ENCODE peak calls at places on chromosomes 4 and X, in eight cellular contexts. J is colonic mucosa, N is PC-3, D is heart right ventricle, X is iPS DF 6.9, H is AG04450, M is left ventricle myocardium inferior, Y is osteoblast. P is an unnamed sample. For H3K9me3, the result is how much of the 10 kb centered on the place peaks cover.

GRCh38 chr4:48910511-48910910 is 3.9 kb upstream of the OCIAD2 start:
- DNase-seq in J (no peak), N (no peak), D (no peak), X (no peak), H (no peak), M (no peak), Y (no peak), P (no peak)

GRCh38 chr4:38574559-38575333 is 89.3 kb upstream of the KLF3 start:
- DNase-seq in J (peak), N (no peak), D (no peak), X (no peak), H (no peak), M (no peak), Y (no peak), P (peak)

GRCh38 chr4:134691915-134692314 is 490.3 kb upstream of the PABPC4L start:
- DNase-seq in J (no peak), N (peak), D (no peak), X (no peak), H (no peak), M (no peak), Y (no peak), P (no peak)

GRCh38 chr4:74028504-74028903 is 10.0 kb downstream of the CXCL3 start:
- DNase-seq in J (no peak), N (no peak), D (no peak), X (no peak), H (no peak), M (no peak), Y (no peak), P (no peak)

GRCh38 chrX:131671714-131672113 is 127.8 kb downstream of the OR13H1 start:
- DNase-seq in J (no peak), N (no peak), D (no peak), X (no peak), H (no peak), M (no peak), Y (no peak), P (no peak)

GRCh38 chr4:3677671-3678070 is 88.5 kb upstream of the ADRA2C start:
- DNase-seq in J (no peak), N (no peak), D (no peak), X (no peak), H (no peak), M (no peak), Y (no peak), P (no peak)

GRCh38 chrX:38052096-38052495 is 45.7 kb downstream of the SYTL5 start:
- DNase-seq in J (no peak), N (peak), D (no peak), X (no peak), H (peak), M (no peak), Y (no peak), P (no peak)

GRCh38 chrX:10017866-10018265 is 50.7 kb downstream of the CLDN34 start:
- DNase-seq in J (peak), N (peak), D (no peak), X (no peak), H (no peak), M (no peak), Y (peak), P (peak)

GRCh38 chrX:134172588-134173259 is 64.3 kb upstream of the CCDC160 start:
- DNase-seq in J (no peak), N (no peak), D (peak), X (no peak), H (no peak), M (peak), Y (peak), P (peak)

GRCh38 chr4:112287258-112287873 is 1.7 kb upstream of the TIFA start:
- DNase-seq in J (no peak), N (no peak), D (no peak), X (no peak), H (no peak), M (no peak), Y (no peak), P (peak)

GRCh38 chr4:142435599-142436235 is 410.4 kb downstream of the INPP4B start:
- DNase-seq in J (no peak), N (no peak), D (no peak), X (peak), H (no peak), M (no peak), Y (no peak), P (no peak)

GRCh38 chrX:44080083-44080482 is 106.9 kb upstream of the NDP start:
- DNase-seq in J (no peak), N (no peak), D (no peak), X (no peak), H (no peak), M (no peak), Y (no peak), P (no peak)

GRCh38 chr4:40305329-40306193 is 29.6 kb upstream of the CHRNA9 start:
- DNase-seq in J (no peak), N (no peak), D (no peak), X (no peak), H (no peak), M (no peak), Y (no peak), P (no peak)

GRCh38 chr4:124710911-124711310 is 1.6 kb downstream of the ANKRD50 start:
- DNase-seq in J (peak), N (no peak), D (no peak), X (no peak), H (no peak), M (no peak), Y (no peak), P (peak)

GRCh38 chrX:18353931-18354368 is 538 bp downstream of the SCML2 start:
- DNase-seq in J (peak), N (peak), D (peak), X (no peak), H (no peak), M (no peak), Y (no peak), P (no peak)

GRCh38 chr4:1239141-1239948 is 9.6 kb downstream of the CTBP1 start:
- DNase-seq in J (no peak), N (no peak), D (peak), X (no peak), H (no peak), M (peak), Y (peak), P (no peak)

GRCh38 chr4:158949094-158949493 is 153.8 kb upstream of the RAPGEF2 start:
- DNase-seq in J (no peak), N (peak), D (no peak), X (no peak), H (no peak), M (no peak), Y (no peak), P (peak)

GRCh38 chr4:125041372-125041930 is 273.3 kb upstream of the FAT4 start:
- DNase-seq in J (no peak), N (no peak), D (no peak), X (no peak), H (no peak), M (no peak), Y (no peak), P (no peak)

GRCh38 chr4:119728692-119729593 is 100.3 kb upstream of the PDE5A start:
- DNase-seq in J (no peak), N (peak), D (no peak), X (no peak), H (no peak), M (no peak), Y (no peak), P (no peak)

GRCh38 chr4:14028862-14029261 is 401.3 kb upstream of the BOD1L1 start:
- DNase-seq in J (no peak), N (no peak), D (peak), X (no peak), H (no peak), M (peak), Y (no peak), P (no peak)

GRCh38 chr4:3786196-3786869 is 20.1 kb downstream of the ADRA2C start:
- DNase-seq in J (peak), N (peak), D (no peak), X (no peak), H (no peak), M (no peak), Y (peak), P (peak)

GRCh38 chr4:175421506-175421905 is 390.6 kb downstream of the GPM6A start:
- DNase-seq in J (no peak), N (peak), D (no peak), X (no peak), H (no peak), M (no peak), Y (peak), P (no peak)

GRCh38 chr4:46329118-46329976 is 60.6 kb downstream of the GABRA2 start:
- DNase-seq in J (peak), N (peak), D (no peak), X (peak), H (peak), M (no peak), Y (no peak), P (peak)

GRCh38 chr4:150033937-150034336 is 44.3 kb upstream of the DCLK2 start:
- DNase-seq in J (peak), N (peak), D (no peak), X (no peak), H (peak), M (no peak), Y (no peak), P (peak)

GRCh38 chr4:116599859-116600258 is 485.5 kb downstream of the TRAM1L1 start:
- DNase-seq in J (no peak), N (no peak), D (no peak), X (peak), H (no peak), M (no peak), Y (no peak), P (no peak)

GRCh38 chr4:6855692-6856297 is 53.8 kb upstream of the TBC1D14 start:
- DNase-seq in J (no peak), N (peak), D (no peak), X (no peak), H (peak), M (no peak), Y (peak), P (peak)

DNA sequence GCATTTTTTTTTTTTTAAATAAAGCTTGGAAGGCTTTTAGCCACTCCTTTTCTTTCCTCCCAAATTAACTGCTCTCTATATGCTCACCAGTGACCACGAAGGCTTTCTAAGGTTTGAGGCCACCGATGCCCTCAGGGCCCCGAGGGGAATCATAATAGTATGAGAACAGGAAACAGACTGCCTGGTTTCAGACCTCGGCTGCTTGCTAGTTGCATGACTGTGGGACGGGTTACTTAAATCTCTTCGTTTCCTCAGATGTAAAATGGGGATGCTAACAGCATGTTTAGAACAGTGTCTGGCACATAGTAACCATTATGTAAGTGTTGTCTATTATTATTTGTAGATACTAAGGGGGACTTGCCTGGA is 3.6 kb downstream of the LINC00632 start:
- DNase-seq in J (no peak), N (no peak), D (no peak), X (no peak), H (no peak), M (no peak), Y (no peak), P (no peak)
- H3K4me3 ChIP-seq in J (no peak), N (peak), D (peak), X (no peak), H (no peak), M (peak), Y (no peak), P (no peak)

GRCh38 chrX:154092371-154092770 is 5.1 kb downstream of the MECP2 start:
- DNase-seq in J (no peak), N (no peak), D (no peak), X (no peak), H (no peak), M (no peak), Y (no peak), P (no peak)

GRCh38 chrX:154091678-154092077 is 5.8 kb downstream of the MECP2 start:
- DNase-seq in J (no peak), N (no peak), D (no peak), X (no peak), H (no peak), M (no peak), Y (no peak), P (no peak)

GRCh38 chrX:154096140-154097002 is 1.1 kb downstream of the MECP2 start:
- DNase-seq in J (no peak), N (peak), D (peak), X (no peak), H (no peak), M (peak), Y (peak), P (peak)

GRCh38 chrX:154094833-154095232 is 2.7 kb downstream of the MECP2 start:
- DNase-seq in J (no peak), N (no peak), D (no peak), X (no peak), H (no peak), M (no peak), Y (no peak), P (no peak)

GRCh38 chrX:154093965-154094364 is 3.6 kb downstream of the MECP2 start:
- DNase-seq in J (no peak), N (no peak), D (no peak), X (no peak), H (no peak), M (no peak), Y (no peak), P (no peak)
- H3K27ac ChIP-seq in J (no peak), N (no peak), D (no peak), X (no peak), H (no peak), M (no peak), Y (no peak), P (no peak)

GRCh38 chr4:19832388-19832787 is 419.3 kb upstream of the SLIT2 start:
- DNase-seq in J (no peak), N (peak), D (no peak), X (no peak), H (no peak), M (no peak), Y (no peak), P (no peak)

GRCh38 chr4:19835429-19835828 is 416.3 kb upstream of the SLIT2 start:
- DNase-seq in J (no peak), N (no peak), D (no peak), X (no peak), H (no peak), M (no peak), Y (no peak), P (no peak)

GRCh38 chr4:19831644-19832285 is 419.9 kb upstream of the SLIT2 start:
- DNase-seq in J (no peak), N (peak), D (no peak), X (no peak), H (peak), M (no peak), Y (peak), P (no peak)
- H3K9me3 ChIP-seq in J (under half), N (under half), D (under half), X (under half), H (under half), M (under half), Y (under half), P (under half)

GRCh38 chr4:123020285-123020684 is 97.9 kb upstream of the NUDT6 start:
- DNase-seq in J (no peak), N (no peak), D (no peak), X (no peak), H (no peak), M (no peak), Y (no peak), P (no peak)

GRCh38 chr4:123023647-123024046 is 101.2 kb upstream of the NUDT6 start:
- DNase-seq in J (no peak), N (no peak), D (no peak), X (no peak), H (no peak), M (no peak), Y (no peak), P (no peak)

GRCh38 chr4:123024710-123025109 is 102.3 kb upstream of the NUDT6 start:
- DNase-seq in J (no peak), N (no peak), D (no peak), X (no peak), H (no peak), M (no peak), Y (no peak), P (no peak)

GRCh38 chr4:123025398-123025797 is 103.0 kb upstream of the NUDT6 start:
- DNase-seq in J (no peak), N (no peak), D (no peak), X (no peak), H (no peak), M (no peak), Y (no peak), P (no peak)
- H3K4me3 ChIP-seq in J (no peak), N (no peak), D (no peak), X (no peak), H (no peak), M (no peak), Y (no peak), P (no peak)

GRCh38 chrX:129932792-129933321 is 26.9 kb downstream of the UTP14A start:
- DNase-seq in J (peak), N (peak), D (peak), X (no peak), H (no peak), M (peak), Y (peak), P (peak)

GRCh38 chrX:129932137-129932791 is 26.3 kb downstream of the UTP14A start:
- DNase-seq in J (peak), N (peak), D (peak), X (no peak), H (peak), M (peak), Y (peak), P (peak)

GRCh38 chrX:129931411-129932136 is 25.6 kb downstream of the UTP14A start:
- DNase-seq in J (peak), N (peak), D (peak), X (no peak), H (peak), M (peak), Y (peak), P (peak)

GRCh38 chrX:129933700-129934099 is 27.7 kb downstream of the UTP14A start:
- DNase-seq in J (no peak), N (no peak), D (no peak), X (no peak), H (no peak), M (no peak), Y (no peak), P (peak)

GRCh38 chrX:129930941-129931410 is 25.0 kb downstream of the UTP14A start:
- DNase-seq in J (peak), N (peak), D (no peak), X (no peak), H (no peak), M (no peak), Y (peak), P (peak)
- H3K27ac ChIP-seq in J (peak), N (peak), D (peak), X (no peak), H (peak), M (peak), Y (peak), P (peak)

DNA sequence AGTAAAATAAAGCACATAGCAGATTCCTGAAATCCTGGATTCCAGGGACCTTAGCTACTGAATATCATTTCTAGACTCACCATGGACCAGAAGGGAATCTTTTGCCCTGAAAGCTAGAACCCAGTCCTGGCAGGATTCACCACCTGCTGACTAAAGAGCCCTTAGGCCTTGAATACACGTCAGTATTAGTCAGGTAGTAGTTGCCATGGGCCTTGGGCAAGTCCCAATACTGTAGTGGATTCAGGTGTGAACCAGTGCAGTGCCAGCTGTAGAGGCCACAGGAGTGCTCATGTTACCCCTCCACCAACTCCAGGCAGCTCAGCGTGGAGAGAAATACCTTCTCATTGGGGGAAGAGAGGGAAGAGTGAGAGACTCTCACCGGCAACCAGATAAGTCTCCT is 64.1 kb upstream of the UBQLN2 start:
- DNase-seq in J (no peak), N (peak), D (no peak), X (no peak), H (no peak), M (no peak), Y (no peak), P (no peak)
- H3K9me3 ChIP-seq in J (under half), N (under half), D (under half), X (under half), H (under half), M (under half), Y (under half), P (under half)

DNA sequence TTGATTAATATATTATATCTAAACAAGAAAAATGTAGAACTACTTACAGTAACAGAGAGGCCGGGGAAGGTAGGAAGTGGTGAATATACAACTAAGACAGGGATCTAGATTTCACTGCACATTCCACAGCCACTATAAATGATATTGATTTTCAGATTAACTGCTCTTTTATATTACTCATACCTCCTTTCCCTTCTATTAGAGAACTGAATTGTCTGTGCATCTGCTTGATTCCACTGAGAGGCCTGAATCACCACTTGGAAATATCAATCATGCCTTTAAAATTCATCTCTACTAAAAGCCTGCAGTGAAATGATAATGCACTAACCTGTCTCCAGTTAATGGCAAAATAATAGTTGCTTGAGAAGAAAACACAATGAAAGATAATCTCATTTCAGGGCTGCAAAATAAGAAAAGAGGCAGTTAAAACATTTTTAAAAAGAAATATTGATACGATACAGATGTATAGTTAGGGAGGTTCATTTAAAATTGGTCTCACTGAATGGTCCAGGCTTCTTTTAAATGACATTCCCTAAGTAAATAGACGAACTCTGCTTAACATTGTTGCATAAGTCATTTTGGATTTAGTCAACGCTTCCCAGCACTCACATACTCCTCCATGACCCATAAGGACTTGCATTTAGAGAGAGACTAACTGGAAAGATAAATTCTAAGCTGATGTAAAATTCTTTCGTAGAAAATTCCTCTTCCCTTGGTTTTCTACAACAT is 3.8 kb downstream of the ANTXR2 start:
- DNase-seq in J (no peak), N (peak), D (no peak), X (no peak), H (no peak), M (no peak), Y (peak), P (peak)
- H3K4me3 ChIP-seq in J (no peak), N (peak), D (no peak), X (no peak), H (peak), M (no peak), Y (peak), P (no peak)

GRCh38 chrX:70479197-70479969 is 34.7 kb downstream of the DLG3 start:
- DNase-seq in J (no peak), N (peak), D (no peak), X (no peak), H (peak), M (no peak), Y (no peak), P (peak)
- H3K27ac ChIP-seq in J (peak), N (peak), D (peak), X (no peak), H (peak), M (peak), Y (peak), P (peak)

P was measured in small intestine.